ENCODE peak calls at places on chromosomes 6 and 20, in six cellular contexts. One of them, this sample, is unnamed.

GRCh38 chr6:73471686-73472290 is 10.3 kb downstream of the MTO1 start:
- DNase-seq in GM23338: no peak
- DNase-seq in fibroblast of mammary gland: no peak
- DNase-seq in cardiac fibroblast: no peak
- DNase-seq in AG10803: no peak
- DNase-seq in aorta: no peak
- DNase-seq in this sample: no peak

GRCh38 chr6:20906938-20907337 is 372.7 kb downstream of the CDKAL1 start:
- DNase-seq in cardiac fibroblast: peak
- DNase-seq in aorta: no peak
- DNase-seq in fibroblast of mammary gland: peak
- DNase-seq in GM23338: no peak
- DNase-seq in AG10803: peak
- DNase-seq in this sample: no peak

GRCh38 chr6:7624781-7625710 is 35.0 kb downstream of the SNRNP48 start:
- DNase-seq in AG10803: no peak
- DNase-seq in fibroblast of mammary gland: no peak
- DNase-seq in GM23338: peak
- DNase-seq in cardiac fibroblast: no peak
- DNase-seq in aorta: no peak
- DNase-seq in this sample: no peak

GRCh38 chr6:139172567-139172966 is 37.7 kb downstream of the HECA start:
- DNase-seq in GM23338: no peak
- DNase-seq in cardiac fibroblast: no peak
- DNase-seq in fibroblast of mammary gland: no peak
- DNase-seq in aorta: no peak
- DNase-seq in AG10803: no peak
- DNase-seq in this sample: no peak

GRCh38 chr20:8722277-8722928 is 346.5 kb upstream of the PLCB4 start:
- DNase-seq in fibroblast of mammary gland: peak
- DNase-seq in AG10803: peak
- DNase-seq in GM23338: peak
- DNase-seq in cardiac fibroblast: peak
- DNase-seq in aorta: no peak
- DNase-seq in this sample: peak

GRCh38 chr6:137936798-137937197 is 69.7 kb downstream of the TNFAIP3 start:
- DNase-seq in aorta: no peak
- DNase-seq in GM23338: no peak
- DNase-seq in AG10803: no peak
- DNase-seq in cardiac fibroblast: no peak
- DNase-seq in fibroblast of mammary gland: no peak
- DNase-seq in this sample: no peak

GRCh38 chr6:21616005-21616404 is 22.5 kb downstream of the SOX4 start:
- DNase-seq in GM23338: no peak
- DNase-seq in cardiac fibroblast: peak
- DNase-seq in fibroblast of mammary gland: no peak
- DNase-seq in AG10803: no peak
- DNase-seq in aorta: no peak
- DNase-seq in this sample: no peak

GRCh38 chr6:159234102-159234553 is 64.9 kb downstream of the FNDC1 start:
- DNase-seq in cardiac fibroblast: no peak
- DNase-seq in aorta: no peak
- DNase-seq in fibroblast of mammary gland: no peak
- DNase-seq in AG10803: no peak
- DNase-seq in GM23338: peak
- DNase-seq in this sample: no peak

GRCh38 chr6:158793432-158793831 is 25.7 kb downstream of the EZR start:
- DNase-seq in cardiac fibroblast: peak
- DNase-seq in GM23338: peak
- DNase-seq in fibroblast of mammary gland: peak
- DNase-seq in aorta: no peak
- DNase-seq in AG10803: peak
- DNase-seq in this sample: no peak

GRCh38 chr20:15609956-15610355 is 963.3 kb downstream of the KIF16B start:
- DNase-seq in fibroblast of mammary gland: no peak
- DNase-seq in aorta: no peak
- DNase-seq in GM23338: no peak
- DNase-seq in cardiac fibroblast: no peak
- DNase-seq in AG10803: no peak
- DNase-seq in this sample: no peak

GRCh38 chr6:120129228-120129627 is 779.7 kb upstream of the MAN1A1 start:
- DNase-seq in GM23338: no peak
- DNase-seq in cardiac fibroblast: no peak
- DNase-seq in aorta: no peak
- DNase-seq in AG10803: no peak
- DNase-seq in fibroblast of mammary gland: no peak
- DNase-seq in this sample: no peak

GRCh38 chr6:129590408-129591022 is 119.5 kb downstream of the ARHGAP18 start:
- DNase-seq in GM23338: no peak
- DNase-seq in fibroblast of mammary gland: peak
- DNase-seq in AG10803: peak
- DNase-seq in aorta: no peak
- DNase-seq in cardiac fibroblast: peak
- DNase-seq in this sample: peak

DNA sequence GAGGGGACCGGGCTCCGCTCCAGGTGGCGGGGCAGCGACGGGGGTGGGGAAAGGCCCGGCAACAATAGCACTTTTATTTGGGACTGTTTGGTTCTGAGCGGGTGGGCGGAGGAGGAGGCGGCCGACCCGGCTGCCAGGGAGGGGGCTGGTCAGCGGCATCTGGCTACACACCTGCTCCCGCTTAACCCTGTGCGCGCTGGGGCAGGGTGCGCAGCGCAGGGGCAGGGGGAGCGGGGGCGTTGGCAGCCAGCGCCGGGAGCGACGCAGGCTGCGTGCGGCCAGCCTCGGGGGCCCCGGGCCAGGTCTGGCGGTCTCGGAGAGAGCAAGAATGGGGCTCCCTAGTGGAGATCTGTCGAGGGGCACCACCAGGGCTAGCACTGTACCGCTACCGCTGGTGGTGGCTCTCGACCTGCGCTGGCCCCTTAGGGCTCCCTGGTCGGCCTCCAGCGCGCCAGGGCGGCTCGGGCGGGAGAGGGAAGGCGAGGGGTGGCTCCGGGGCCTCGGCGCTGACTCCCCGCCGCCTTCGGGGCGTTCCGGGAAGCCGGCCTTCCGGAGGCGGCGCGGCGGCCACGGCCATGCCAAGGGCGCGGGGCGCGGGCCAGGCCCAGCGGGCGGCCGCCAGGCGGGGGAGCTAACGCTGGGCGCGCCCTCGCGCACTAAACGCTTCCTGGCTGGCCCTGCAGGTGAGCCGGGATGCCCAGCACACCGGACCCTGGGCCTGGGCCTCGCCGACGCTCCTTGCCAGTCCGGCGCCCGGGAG is 92.4 kb downstream of the NCR2 start:
- DNase-seq in fibroblast of mammary gland: no peak
- DNase-seq in cardiac fibroblast: no peak
- DNase-seq in GM23338: peak
- DNase-seq in aorta: peak
- DNase-seq in AG10803: no peak
- DNase-seq in this sample: no peak
- H3K4me3 ChIP-seq in fibroblast of mammary gland: peak
- H3K4me3 ChIP-seq in cardiac fibroblast: peak
- H3K4me3 ChIP-seq in GM23338: peak
- H3K4me3 ChIP-seq in aorta: peak
- H3K4me3 ChIP-seq in AG10803: peak
- H3K4me3 ChIP-seq in this sample: peak

DNA sequence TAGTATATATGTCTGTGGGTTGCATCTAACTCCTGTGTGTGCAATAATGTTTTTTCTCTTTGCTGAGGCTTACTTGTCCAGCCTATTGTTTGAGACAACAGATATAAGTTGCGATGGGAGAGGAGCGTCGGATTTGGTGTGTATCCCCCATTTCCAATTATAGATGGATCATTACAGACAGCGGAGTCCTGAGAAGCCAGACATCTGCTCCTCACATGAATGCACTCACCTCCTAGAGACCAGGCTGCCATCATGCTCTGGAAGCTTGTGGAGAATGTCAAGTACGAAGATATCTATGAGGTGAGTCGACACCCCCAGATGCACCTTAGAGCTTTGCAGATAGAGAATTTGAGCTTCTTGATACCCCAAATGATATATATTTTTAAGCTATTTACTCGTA is at the start of gene TFAP2B:
- DNase-seq in cardiac fibroblast: no peak
- DNase-seq in fibroblast of mammary gland: no peak
- DNase-seq in GM23338: no peak
- DNase-seq in AG10803: no peak
- DNase-seq in aorta: no peak
- DNase-seq in this sample: no peak
- H3K4me3 ChIP-seq in cardiac fibroblast: no peak
- H3K4me3 ChIP-seq in fibroblast of mammary gland: no peak
- H3K4me3 ChIP-seq in GM23338: peak
- H3K4me3 ChIP-seq in AG10803: peak
- H3K4me3 ChIP-seq in aorta: peak
- H3K4me3 ChIP-seq in this sample: no peak

DNA sequence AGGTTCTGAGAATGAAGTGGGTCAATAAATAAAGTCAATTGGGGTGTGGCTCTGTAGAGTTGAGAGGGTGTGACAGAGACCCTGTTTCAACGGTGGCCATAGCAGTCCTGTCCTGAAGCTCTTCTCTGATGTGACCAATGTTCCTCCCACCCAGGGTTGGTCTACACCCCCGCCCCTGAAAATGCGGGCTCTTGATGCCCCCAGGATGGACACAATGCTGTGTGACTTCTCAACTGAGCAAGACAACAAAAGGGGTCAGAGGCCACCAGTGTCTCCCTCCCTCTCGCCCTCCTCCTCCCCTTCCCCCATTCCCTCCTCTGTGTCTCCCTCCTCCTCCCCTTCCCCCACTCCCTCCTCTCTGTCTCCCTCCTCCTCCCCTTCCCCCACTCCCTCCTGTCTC is 41.7 kb upstream of the NXT1 start:
- DNase-seq in cardiac fibroblast: no peak
- DNase-seq in GM23338: no peak
- DNase-seq in AG10803: no peak
- DNase-seq in aorta: no peak
- DNase-seq in fibroblast of mammary gland: no peak
- DNase-seq in this sample: no peak
- H3K4me3 ChIP-seq in cardiac fibroblast: no peak
- H3K4me3 ChIP-seq in GM23338: no peak
- H3K4me3 ChIP-seq in AG10803: no peak
- H3K4me3 ChIP-seq in aorta: no peak
- H3K4me3 ChIP-seq in fibroblast of mammary gland: no peak
- H3K4me3 ChIP-seq in this sample: no peak

DNA sequence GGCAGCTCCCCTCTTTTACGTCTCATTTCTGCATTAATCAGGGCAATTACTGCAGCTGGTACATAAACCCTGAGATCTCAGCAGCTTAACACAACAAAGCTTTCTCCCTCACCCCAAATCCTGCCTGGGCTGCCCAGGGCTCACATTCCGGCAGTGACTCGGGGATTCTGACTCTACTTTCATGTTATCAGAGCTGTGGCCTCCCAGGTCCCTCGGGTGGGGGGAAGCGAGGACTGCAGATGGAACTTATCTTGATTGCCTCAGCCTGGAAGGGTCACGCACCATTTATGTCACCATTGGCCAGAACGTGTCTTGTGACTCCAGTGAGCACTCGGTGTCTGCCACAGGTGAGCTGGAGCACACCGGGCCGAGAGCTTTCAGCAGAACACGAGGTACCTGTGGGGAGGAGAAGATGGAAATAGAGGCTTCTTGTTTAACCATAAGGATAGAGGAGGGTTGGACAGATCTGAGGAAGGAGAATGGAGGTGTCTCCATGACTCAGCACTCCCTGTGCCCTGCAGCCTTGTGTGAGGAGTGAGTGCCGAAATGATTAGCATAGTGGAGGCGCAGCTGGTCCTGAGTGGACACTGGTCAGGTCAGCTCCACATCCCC is 88.5 kb upstream of the EXOC2 start:
- DNase-seq in AG10803: no peak
- DNase-seq in GM23338: no peak
- DNase-seq in cardiac fibroblast: no peak
- DNase-seq in aorta: no peak
- DNase-seq in fibroblast of mammary gland: no peak
- DNase-seq in this sample: no peak
- H3K4me3 ChIP-seq in AG10803: no peak
- H3K4me3 ChIP-seq in GM23338: no peak
- H3K4me3 ChIP-seq in cardiac fibroblast: no peak
- H3K4me3 ChIP-seq in aorta: no peak
- H3K4me3 ChIP-seq in fibroblast of mammary gland: no peak
- H3K4me3 ChIP-seq in this sample: no peak

GRCh38 chr6:35453236-35453635 is 1.1 kb downstream of the FANCE start:
- DNase-seq in AG10803: no peak
- DNase-seq in GM23338: no peak
- DNase-seq in cardiac fibroblast: no peak
- DNase-seq in aorta: no peak
- DNase-seq in fibroblast of mammary gland: no peak
- DNase-seq in this sample: no peak
- H3K4me3 ChIP-seq in AG10803: peak
- H3K4me3 ChIP-seq in GM23338: peak
- H3K4me3 ChIP-seq in cardiac fibroblast: peak
- H3K4me3 ChIP-seq in aorta: no peak
- H3K4me3 ChIP-seq in fibroblast of mammary gland: peak
- H3K4me3 ChIP-seq in this sample: peak

This sample was measured in HFF-Myc.